ENCODE peak calls at places on chromosomes 11 and 22, in six cellular contexts. Q is Caco-2; T is head of caudate nucleus; W is activated CD4-positive, alpha-beta T cell treated with anti-CD3 and anti-CD28 coated beads for 1 hour; S is stimulated activated CD4-positive, alpha-beta T cell treated with anti-CD3 and anti-CD28 coated beads, Interleukin-15, amount 100 ng/mL, for 1 hour; D is GM03348. N is an unnamed sample.

GRCh38 chr11:131179867-131180266 is 190.5 kb upstream of the NTM start:
- DNase-seq in Q (no peak), T (no peak), W (no peak), S (no peak), D (no peak), N (no peak)

GRCh38 chr11:111793863-111794262 is 27.7 kb upstream of the PPP2R1B start:
- DNase-seq in Q (no peak), T (no peak), W (no peak), S (no peak), D (peak; percentile 63), N (no peak)

GRCh38 chr11:134050541-134051383 is 18.1 kb upstream of the JAM3 start:
- DNase-seq in Q (peak; percentile 86), T (peak; percentile 88), W (peak; percentile 58), S (peak; percentile 47), D (peak; percentile 93), N (peak; percentile 32)

GRCh38 chr11:112724194-112724790 is 236.9 kb upstream of the NCAM1 start:
- DNase-seq in Q (no peak), T (no peak), W (no peak), S (no peak), D (no peak), N (no peak)

GRCh38 chr11:97140885-97141494 is 751.2 kb downstream of the JRKL start:
- DNase-seq in Q (peak; percentile 55), T (no peak), W (no peak), S (no peak), D (no peak), N (peak; percentile 16)

GRCh38 chr11:30917859-30918478 is 331.8 kb upstream of the MPPED2 start:
- DNase-seq in Q (peak; percentile 61), T (peak; percentile 17), W (no peak), S (no peak), D (peak; percentile 44), N (peak; percentile 40)

GRCh38 chr22:31616315-31616980 is 45.6 kb downstream of the PISD start:
- DNase-seq in Q (no peak), T (no peak), W (no peak), S (no peak), D (no peak), N (peak; percentile 31)

GRCh38 chr11:34427171-34427805 is 11.4 kb upstream of the CAT start:
- DNase-seq in Q (peak; percentile 49), T (no peak), W (no peak), S (no peak), D (peak; percentile 68), N (peak; percentile 94)

GRCh38 chr22:22433770-22434169 is 74.8 kb downstream of the ZNF280B start:
- DNase-seq in Q (no peak), T (no peak), W (no peak), S (no peak), D (no peak), N (no peak)

GRCh38 chr11:27718346-27718852 is 18.1 kb upstream of the BDNF start:
- DNase-seq in Q (peak; percentile 83), T (peak; percentile 67), W (no peak), S (no peak), D (peak; percentile 93), N (no peak)

N was measured in HepG2.